ENCODE peak calls at places on chromosomes 4 and X, in ten cellular contexts. X, K, T, O, A, S, E, P, N and G are unnamed samples.

GRCh38 chrX:10505726-10506125 is 114.7 kb downstream of the MID1 start:
- DNase-seq in X (no peak), K (no peak), T (no peak), O (no peak), A (no peak), S (no peak), E (no peak), P (no peak), N (no peak), G (no peak)

GRCh38 chr4:3321295-3321889 is 28.6 kb downstream of the RGS12 start:
- DNase-seq in X (no peak), K (peak; percentile 84), T (peak; percentile 35), O (no peak), A (no peak), S (peak; percentile 77), E (peak; percentile 79), P (no peak), N (no peak), G (no peak)

GRCh38 chrX:108122748-108123147 is 31.2 kb downstream of the ATG4A start:
- DNase-seq in X (no peak), K (no peak), T (no peak), O (no peak), A (no peak), S (no peak), E (no peak), P (no peak), N (no peak), G (no peak)

GRCh38 chr4:7854697-7855370 is 84.8 kb downstream of the AFAP1 start:
- DNase-seq in X (peak; percentile 38), K (no peak), T (no peak), O (no peak), A (no peak), S (no peak), E (no peak), P (no peak), N (no peak), G (no peak)

GRCh38 chrX:24479924-24480722 is 15.0 kb downstream of the PDK3 start:
- DNase-seq in X (peak; percentile 77), K (no peak), T (no peak), O (no peak), A (no peak), S (no peak), E (no peak), P (no peak), N (no peak), G (no peak)

GRCh38 chr4:38980903-38981676 is 51.1 kb downstream of the TMEM156 start:
- DNase-seq in X (no peak), K (no peak), T (no peak), O (no peak), A (no peak), S (no peak), E (no peak), P (no peak), N (peak; percentile 16), G (no peak)

GRCh38 chrX:22950278-22951266 is 49.2 kb upstream of the DDX53 start:
- DNase-seq in X (no peak), K (no peak), T (no peak), O (no peak), A (no peak), S (no peak), E (peak; percentile 55), P (no peak), N (no peak), G (peak; percentile 4)

GRCh38 chr4:76582074-76582816 is 147.2 kb downstream of the SHROOM3 start:
- DNase-seq in X (no peak), K (no peak), T (no peak), O (no peak), A (no peak), S (no peak), E (no peak), P (no peak), N (no peak), G (no peak)

GRCh38 chr4:88744609-88745008 is 47.0 kb upstream of the NAP1L5 start:
- DNase-seq in X (no peak), K (no peak), T (no peak), O (no peak), A (no peak), S (no peak), E (no peak), P (no peak), N (no peak), G (no peak)

GRCh38 chr4:132344924-132345828 is 803.9 kb upstream of the PCDH10 start:
- DNase-seq in X (no peak), K (no peak), T (no peak), O (no peak), A (no peak), S (no peak), E (no peak), P (no peak), N (no peak), G (peak; percentile 13)

DNA sequence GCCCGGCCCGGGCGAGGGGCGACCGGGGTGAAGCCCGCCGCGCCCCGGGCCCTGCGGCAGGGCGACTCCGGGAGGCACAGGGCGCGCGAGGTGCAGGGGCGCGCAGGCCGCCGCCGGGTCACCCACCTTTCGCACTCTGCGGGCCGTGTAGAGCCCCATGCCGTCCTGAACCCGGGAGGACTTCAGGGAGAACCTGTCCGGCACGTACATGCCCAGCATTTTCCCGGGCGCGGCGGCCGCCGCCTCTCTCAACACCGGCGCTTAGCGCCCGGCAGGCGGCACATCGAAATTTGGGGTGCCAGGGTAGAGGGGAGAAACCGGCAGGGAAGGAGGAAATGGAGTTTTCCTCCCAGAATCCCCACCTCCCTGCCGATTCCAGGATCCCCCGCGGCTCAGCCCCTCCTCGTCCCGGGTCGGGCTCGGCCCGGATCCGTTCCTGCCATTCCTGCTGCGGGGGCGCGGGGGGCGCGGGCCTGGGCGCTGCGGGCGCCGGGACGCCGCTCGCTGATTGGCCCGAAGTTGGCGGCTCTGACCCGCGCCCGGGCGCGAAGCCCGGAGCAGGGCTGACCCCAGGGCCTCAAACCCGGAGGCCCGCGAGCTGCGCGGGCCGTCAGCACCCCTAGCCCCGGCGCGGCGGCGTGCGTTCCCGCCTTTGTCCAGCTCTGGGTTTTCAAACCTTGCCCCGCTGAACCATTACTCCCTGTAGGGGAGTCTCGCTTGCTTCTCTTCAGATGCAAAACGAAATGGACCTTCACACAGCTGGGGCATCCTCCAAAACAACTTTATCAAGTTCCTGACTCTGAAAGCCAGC is at the start of gene PRDM5:
- DNase-seq in X (no peak), K (peak; percentile 88), T (peak; percentile 57), O (peak; percentile 30), A (peak; percentile 18), S (peak; percentile 73), E (peak; percentile 81), P (no peak), N (no peak), G (peak; percentile 37)
- TF ChIP-seq POLR2A in X (no peak), K (no peak), T (no peak), O (no peak), A (no peak), S (no peak), E (peak; percentile 46), P (no peak), N (no peak), G (peak; percentile 34)

GRCh38 chrX:53422091-53422914 is at the start of the genes RIBC1 and SMC1A:
- DNase-seq in X (peak; percentile 97), K (peak; percentile 99), T (peak; percentile 99), O (peak; percentile 97), A (peak; percentile 78), S (peak; percentile 99), E (peak; percentile 99), P (peak; percentile 90), N (peak; percentile 87), G (peak; percentile 55)

GRCh38 chrX:53421772-53422090 is 723 bp downstream of the SMC1A start:
- DNase-seq in X (no peak), K (no peak), T (no peak), O (peak; percentile 10), A (no peak), S (no peak), E (no peak), P (no peak), N (peak; percentile 19), G (no peak)

GRCh38 chrX:53421125-53421524 is 1.3 kb downstream of the SMC1A start:
- DNase-seq in X (no peak), K (no peak), T (no peak), O (no peak), A (no peak), S (no peak), E (no peak), P (no peak), N (no peak), G (no peak)

DNA sequence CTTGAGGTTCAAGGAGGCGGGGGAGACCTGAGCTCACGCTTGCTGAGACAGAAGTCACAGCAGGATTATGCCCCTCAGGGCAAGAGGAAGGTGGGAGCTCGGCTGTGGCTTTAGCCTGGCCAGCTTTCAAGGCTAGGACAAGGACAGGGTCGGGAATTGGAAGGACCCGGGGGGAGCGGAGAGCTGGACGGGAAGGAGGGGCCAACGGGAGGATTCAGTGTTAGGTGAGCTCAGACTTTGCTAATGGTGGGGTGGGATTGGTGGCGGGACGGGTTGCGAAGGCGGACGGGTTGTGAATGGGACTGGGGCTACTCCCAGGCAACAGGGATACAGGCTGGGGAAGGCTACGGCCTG is 219 bp downstream of the RIBC1 start:
- DNase-seq in X (no peak), K (no peak), T (no peak), O (no peak), A (no peak), S (no peak), E (no peak), P (no peak), N (no peak), G (no peak)
- TF ChIP-seq POLR2A in X (no peak), K (no peak), T (no peak), O (no peak), A (no peak), S (no peak), E (no peak), P (no peak), N (no peak), G (no peak)

DNA sequence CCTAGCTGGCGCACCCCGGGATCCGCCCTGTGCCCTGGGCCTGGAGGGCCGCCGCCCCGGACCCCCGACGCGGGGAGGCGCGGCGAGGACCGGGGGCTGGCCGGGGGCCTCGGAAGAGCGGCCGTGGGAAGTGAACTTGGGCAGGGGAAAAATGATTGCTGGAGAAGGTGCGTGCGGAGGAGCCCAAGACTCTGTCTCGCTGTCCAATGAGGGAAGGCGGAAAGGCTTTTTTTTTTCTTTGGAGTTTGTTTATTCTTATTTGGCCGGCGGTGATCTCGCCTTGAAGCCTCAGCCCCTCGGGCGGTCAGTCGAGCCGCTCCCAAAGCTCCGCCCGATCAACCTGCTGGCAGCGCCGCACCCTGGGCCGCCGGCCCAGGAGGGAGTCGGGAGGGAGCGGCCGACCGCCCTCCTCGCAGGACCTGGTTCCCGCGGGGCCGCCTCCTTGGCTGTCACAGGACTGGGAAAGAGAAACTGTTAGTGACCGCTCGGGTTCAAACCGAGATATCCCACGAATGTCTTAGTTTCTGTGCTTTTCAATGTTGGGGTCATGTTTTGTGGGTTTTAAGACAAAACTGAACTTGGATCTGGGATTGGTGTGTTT is 2.5 kb downstream of the CPEB2 start:
- DNase-seq in X (peak; percentile 66), K (peak; percentile 96), T (peak; percentile 96), O (no peak), A (peak; percentile 8), S (peak; percentile 89), E (peak; percentile 81), P (no peak), N (peak; percentile 20), G (no peak)
- TF ChIP-seq POLR2A in X (peak; percentile 89), K (no peak), T (peak; percentile 67), O (no peak), A (no peak), S (no peak), E (peak; percentile 22), P (no peak), N (no peak), G (no peak)

GRCh38 chrX:40570346-40571093 is 10.2 kb upstream of the ATP6AP2 start:
- DNase-seq in X (no peak), K (peak; percentile 70), T (no peak), O (no peak), A (no peak), S (no peak), E (no peak), P (no peak), N (no peak), G (no peak)
- TF ChIP-seq POLR2A in X (no peak), K (no peak), T (no peak), O (no peak), A (peak; percentile 23), S (no peak), E (no peak), P (no peak), N (no peak), G (no peak)